ENCODE peak calls at places on chromosomes 16 and 17, in eight cellular contexts. P, D, Y, L, H, T, U and S are unnamed samples.
A peak's percentile ranks its signal among the peaks of the same experiment; 100 is the strongest.

GRCh38 chr17:55567240-55568216 is 56.3 kb upstream of the SMIM36 start:
- DNase-seq in P (no peak), D (no peak), Y (peak; percentile 19), L (no peak), H (no peak), T (no peak), U (no peak), S (no peak)

GRCh38 chr16:70151391-70151790 is 22.2 kb upstream of the CLEC18C start:
- DNase-seq in P (no peak), D (no peak), Y (no peak), L (no peak), H (no peak), T (no peak), U (peak; percentile 58), S (no peak)

GRCh38 chr17:4510615-4510941 is 11.9 kb downstream of the SPNS2 start:
- DNase-seq in P (no peak), D (no peak), Y (no peak), L (no peak), H (no peak), T (no peak), U (no peak), S (no peak)

GRCh38 chr17:44807817-44808155 is 22.3 kb downstream of the GJC1 start:
- DNase-seq in P (no peak), D (no peak), Y (no peak), L (no peak), H (no peak), T (no peak), U (peak; percentile 20), S (no peak)

GRCh38 chr17:60086822-60087591 is 8.3 kb upstream of the HEATR6 start:
- DNase-seq in P (no peak), D (no peak), Y (no peak), L (no peak), H (no peak), T (peak; percentile 83), U (no peak), S (no peak)

GRCh38 chr16:85819245-85819644 is 19.8 kb downstream of the COX4I1 start:
- DNase-seq in P (no peak), D (peak; percentile 75), Y (peak; percentile 82), L (peak; percentile 93), H (peak; percentile 12), T (peak; percentile 81), U (peak; percentile 94), S (peak; percentile 38)

GRCh38 chr16:65336169-65336568 is 214.3 kb upstream of the CDH11 start:
- DNase-seq in P (no peak), D (no peak), Y (no peak), L (no peak), H (no peak), T (peak; percentile 93), U (no peak), S (no peak)

GRCh38 chr16:26816885-26817571 is 249.7 kb upstream of the C16orf82 start:
- DNase-seq in P (no peak), D (no peak), Y (peak; percentile 27), L (no peak), H (no peak), T (peak; percentile 20), U (no peak), S (no peak)

GRCh38 chr16:63289834-63290460 is 1253.7 kb upstream of the CDH8 start:
- DNase-seq in P (peak; percentile 0), D (no peak), Y (peak; percentile 25), L (peak; percentile 2), H (peak; percentile 3), T (no peak), U (peak; percentile 50), S (no peak)

GRCh38 chr17:82314012-82314720 is 3.2 kb downstream of the CD7 start:
- DNase-seq in P (no peak), D (no peak), Y (no peak), L (no peak), H (no peak), T (no peak), U (no peak), S (no peak)

GRCh38 chr16:23359092-23359760 is 57.1 kb downstream of the SCNN1B start:
- DNase-seq in P (no peak), D (no peak), Y (no peak), L (no peak), H (no peak), T (no peak), U (peak; percentile 35), S (no peak)

GRCh38 chr17:73363788-73364522 is 52.2 kb upstream of the CDC42EP4 start:
- DNase-seq in P (no peak), D (no peak), Y (no peak), L (no peak), H (no peak), T (no peak), U (no peak), S (no peak)

GRCh38 chr17:17151962-17152361 is 54.2 kb downstream of the PLD6 start:
- DNase-seq in P (no peak), D (no peak), Y (no peak), L (peak; percentile 44), H (peak; percentile 84), T (peak; percentile 97), U (peak; percentile 98), S (peak; percentile 61)

GRCh38 chr17:50072925-50073324 is 17.0 kb downstream of the ITGA3 start:
- DNase-seq in P (no peak), D (no peak), Y (no peak), L (no peak), H (no peak), T (no peak), U (no peak), S (no peak)

GRCh38 chr17:80743181-80743771 is 198.6 kb downstream of the RPTOR start:
- DNase-seq in P (peak; percentile 28), D (peak; percentile 27), Y (no peak), L (peak; percentile 69), H (no peak), T (no peak), U (peak; percentile 63), S (peak; percentile 48)

GRCh38 chr16:85387171-85387507 is 226.0 kb upstream of the GSE1 start:
- DNase-seq in P (no peak), D (no peak), Y (peak; percentile 1), L (no peak), H (no peak), T (no peak), U (peak; percentile 49), S (no peak)

GRCh38 chr17:20930065-20930760 is 112.6 kb downstream of the USP22 start:
- DNase-seq in P (no peak), D (no peak), Y (no peak), L (no peak), H (no peak), T (peak; percentile 14), U (no peak), S (no peak)

GRCh38 chr17:61488878-61489718 is 36.9 kb downstream of the TBX4 start:
- DNase-seq in P (no peak), D (no peak), Y (no peak), L (no peak), H (peak; percentile 4), T (no peak), U (no peak), S (no peak)

GRCh38 chr16:46918905-46919792 is 35.0 kb downstream of the GPT2 start:
- DNase-seq in P (peak; percentile 85), D (no peak), Y (no peak), L (peak; percentile 16), H (no peak), T (no peak), U (no peak), S (no peak)

GRCh38 chr17:28085766-28086165 is 43.3 kb downstream of the NLK start:
- DNase-seq in P (no peak), D (no peak), Y (no peak), L (no peak), H (no peak), T (no peak), U (no peak), S (no peak)

GRCh38 chr16:4330277-4330882 is 14.5 kb downstream of the GLIS2 start:
- DNase-seq in P (peak; percentile 9), D (peak; percentile 64), Y (peak; percentile 59), L (peak; percentile 82), H (peak; percentile 61), T (peak; percentile 63), U (peak; percentile 95), S (peak; percentile 26)